ENCODE peak calls at places on chromosomes 1 and 21, in four cellular contexts. P, Y, G and M are unnamed samples.

GRCh38 chr1:19504796-19505693 is 19.7 kb upstream of the CAPZB start:
- DNase-seq in P (no peak), Y (peak), G (peak), M (peak)

GRCh38 chr1:64984106-64984505 is 17.8 kb upstream of the JAK1 start:
- DNase-seq in P (no peak), Y (no peak), G (no peak), M (no peak)

GRCh38 chr21:27423073-27423472 is 456.2 kb upstream of the ADAMTS5 start:
- DNase-seq in P (no peak), Y (peak), G (no peak), M (peak)

GRCh38 chr1:37867784-37868183 is 8.4 kb upstream of the MTF1 start:
- DNase-seq in P (no peak), Y (no peak), G (no peak), M (no peak)

GRCh38 chr1:222369991-222370910 is 177.7 kb downstream of the HHIPL2 start:
- DNase-seq in P (no peak), Y (peak), G (no peak), M (peak)

GRCh38 chr21:25907573-25908275 is 173.0 kb downstream of the GABPA start:
- DNase-seq in P (no peak), Y (no peak), G (no peak), M (no peak)

GRCh38 chr1:247451388-247452010 is 6.4 kb downstream of the OR2B11 start:
- DNase-seq in P (no peak), Y (no peak), G (no peak), M (no peak)

GRCh38 chr1:89635825-89636815 is 3.2 kb downstream of the LRRC8C start:
- DNase-seq in P (no peak), Y (peak), G (peak), M (no peak)

GRCh38 chr21:42545745-42546144 is 32.1 kb downstream of the SLC37A1 start:
- DNase-seq in P (no peak), Y (no peak), G (no peak), M (no peak)

GRCh38 chr21:14290584-14290983 is 74.6 kb downstream of the RBM11 start:
- DNase-seq in P (no peak), Y (no peak), G (no peak), M (no peak)

GRCh38 chr1:41868241-41868953 is 50.3 kb downstream of the HIVEP3 start:
- DNase-seq in P (no peak), Y (no peak), G (no peak), M (no peak)

GRCh38 chr21:38303300-38303699 is 46.5 kb downstream of the KCNJ15 start:
- DNase-seq in P (no peak), Y (peak), G (peak), M (peak)
- H3K4me3 ChIP-seq in P (no peak), Y (no peak), G (no peak), M (no peak)

GRCh38 chr1:17994046-17994445 is 113.6 kb upstream of the IGSF21 start:
- DNase-seq in P (no peak), Y (no peak), G (no peak), M (no peak)

GRCh38 chr1:17999884-18000283 is 107.7 kb upstream of the IGSF21 start:
- DNase-seq in P (no peak), Y (no peak), G (no peak), M (no peak)

GRCh38 chr1:17995480-17995879 is 112.1 kb upstream of the IGSF21 start:
- DNase-seq in P (no peak), Y (no peak), G (no peak), M (no peak)

GRCh38 chr1:18001725-18002124 is 105.9 kb upstream of the IGSF21 start:
- DNase-seq in P (no peak), Y (no peak), G (no peak), M (no peak)

DNA sequence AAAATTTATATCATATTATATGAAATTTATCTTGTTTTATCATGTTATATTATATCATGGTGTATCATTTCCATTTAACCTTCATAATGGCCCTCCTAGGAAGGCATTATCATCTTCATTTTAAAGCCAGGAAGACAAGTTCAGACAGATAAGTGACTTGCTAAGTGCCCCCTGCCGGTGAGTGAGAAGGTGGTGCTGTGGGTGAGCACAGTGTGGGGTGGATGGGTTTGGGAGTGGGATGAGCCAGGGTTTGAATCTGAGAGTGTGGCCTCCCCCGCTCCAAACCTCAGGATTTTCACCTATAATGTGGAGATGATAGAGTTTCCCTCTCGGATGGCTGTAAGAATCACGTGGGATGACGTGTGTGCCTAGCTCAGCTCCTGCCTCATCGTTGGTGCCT is 108.7 kb upstream of the IGSF21 start:
- DNase-seq in P (no peak), Y (peak), G (peak), M (no peak)
- TF ChIP-seq CTCF in P (no peak), Y (peak), G (peak), M (no peak)

GRCh38 chr1:25554886-25555752 is 11.7 kb downstream of the LDLRAP1 start:
- DNase-seq in P (no peak), Y (peak), G (no peak), M (no peak)

GRCh38 chr1:25556791-25557476 is 13.5 kb downstream of the LDLRAP1 start:
- DNase-seq in P (no peak), Y (peak), G (peak), M (peak)

GRCh38 chr1:25555753-25556092 is 12.3 kb downstream of the LDLRAP1 start:
- DNase-seq in P (no peak), Y (no peak), G (no peak), M (no peak)

GRCh38 chr1:25554426-25554780 is 11.0 kb downstream of the LDLRAP1 start:
- DNase-seq in P (no peak), Y (no peak), G (no peak), M (no peak)

DNA sequence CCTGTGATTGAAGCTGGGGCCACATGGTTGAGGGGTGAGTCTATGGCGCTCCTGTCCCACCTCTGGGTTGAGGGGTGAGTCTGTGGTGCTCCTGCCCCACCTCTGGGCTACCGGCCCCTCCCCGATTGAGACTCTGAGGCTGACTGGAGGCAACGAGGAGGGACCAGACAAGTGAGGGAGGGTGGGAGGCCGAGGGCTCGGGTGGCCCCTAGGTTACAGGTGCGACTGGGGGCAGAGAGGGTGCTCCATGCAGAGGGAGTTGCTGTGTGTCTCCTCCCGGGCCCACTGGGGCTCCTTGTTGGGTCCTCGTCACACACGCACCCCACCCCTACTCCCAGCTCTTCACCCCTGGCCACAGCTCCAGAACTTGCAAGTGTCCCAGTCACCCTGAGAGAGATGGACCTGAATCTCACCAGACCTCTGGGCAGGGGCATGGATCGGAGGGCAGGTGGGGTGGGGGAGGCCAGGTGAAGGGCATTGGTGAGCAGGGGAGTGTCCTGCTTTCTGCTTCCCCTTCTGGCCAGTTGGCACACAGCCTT is 12.8 kb downstream of the LDLRAP1 start:
- DNase-seq in P (no peak), Y (no peak), G (no peak), M (no peak)
- H3K4me3 ChIP-seq in P (no peak), Y (no peak), G (no peak), M (no peak)

GRCh38 chr1:235843458-235843857 is 23.2 kb downstream of the LYST start:
- DNase-seq in P (no peak), Y (peak), G (peak), M (no peak)
- TF ChIP-seq CTCF in P (peak), Y (peak), G (peak), M (peak)

GRCh38 chr1:56071351-56071750 is 508.0 kb downstream of the PLPP3 start:
- DNase-seq in P (no peak), Y (no peak), G (no peak), M (no peak)
- H3K4me3 ChIP-seq in P (no peak), Y (no peak), G (no peak), M (no peak)

DNA sequence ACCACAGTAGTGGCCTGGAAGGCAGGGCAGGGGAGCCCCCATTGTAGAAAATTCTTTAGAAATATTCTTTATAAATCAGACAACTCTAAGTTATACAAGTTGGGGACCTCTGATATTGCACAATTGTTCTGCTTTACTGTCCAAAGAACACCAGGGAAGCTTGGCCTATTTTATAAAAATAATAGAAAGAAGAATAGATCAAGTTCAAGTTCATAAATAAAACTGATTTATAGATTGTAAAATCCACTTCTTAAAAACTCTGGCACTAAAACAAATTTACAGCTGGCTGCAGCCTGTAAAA is 55.0 kb upstream of the GALNT2 start:
- DNase-seq in P (no peak), Y (no peak), G (no peak), M (no peak)
- TF ChIP-seq CTCF in P (no peak), Y (no peak), G (no peak), M (no peak)

DNA sequence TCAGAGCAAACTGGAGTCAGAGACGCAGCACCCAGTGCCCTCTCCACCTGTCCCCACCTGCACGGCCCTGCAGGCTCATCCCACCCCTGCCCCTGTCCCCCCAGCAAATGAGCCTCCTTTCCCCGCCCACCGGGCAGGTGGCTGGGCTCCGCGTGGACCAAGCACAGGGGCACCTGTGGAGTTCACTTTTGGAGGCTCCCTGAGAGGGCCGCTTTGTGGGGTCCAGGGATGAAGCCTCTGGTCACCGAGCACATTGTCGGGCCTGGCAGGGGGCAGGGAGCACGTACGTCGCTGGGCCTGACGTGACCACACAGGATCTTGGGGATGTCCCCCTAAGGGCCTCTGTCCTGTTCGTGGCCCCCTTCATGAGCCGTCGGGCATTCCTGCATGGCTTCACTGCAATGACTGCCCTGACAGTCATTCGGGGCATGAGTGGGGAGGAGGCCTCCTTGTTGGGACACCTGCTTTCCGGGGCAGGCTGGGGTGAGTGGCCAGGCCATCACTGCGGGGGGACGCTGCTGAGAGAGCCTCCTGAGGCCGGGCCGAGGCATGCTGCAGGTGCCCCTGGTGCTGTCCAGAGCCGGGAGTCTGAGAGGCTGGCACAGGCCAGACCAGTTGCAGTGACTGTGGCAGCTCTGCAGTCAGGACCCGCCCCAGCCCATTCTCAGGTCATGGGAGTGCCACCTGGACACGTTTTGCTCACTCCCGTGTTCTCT is 19.7 kb downstream of the SLX9 start:
- DNase-seq in P (no peak), Y (no peak), G (no peak), M (no peak)
- H3K4me3 ChIP-seq in P (no peak), Y (no peak), G (no peak), M (no peak)

GRCh38 chr1:14800500-14801069 is 202.1 kb downstream of the KAZN start:
- DNase-seq in P (no peak), Y (no peak), G (no peak), M (no peak)
- TF ChIP-seq CTCF in P (no peak), Y (no peak), G (no peak), M (no peak)

GRCh38 chr1:234612352-234613127 is 2.6 kb upstream of the IRF2BP2 start:
- DNase-seq in P (peak), Y (peak), G (peak), M (peak)

GRCh38 chr1:234613992-234614584 is 4.1 kb upstream of the IRF2BP2 start:
- DNase-seq in P (no peak), Y (no peak), G (no peak), M (no peak)

GRCh38 chr1:234611153-234611798 is 1.3 kb upstream of the IRF2BP2 start:
- DNase-seq in P (no peak), Y (peak), G (peak), M (peak)

GRCh38 chr1:234611799-234612351 is 1.9 kb upstream of the IRF2BP2 start:
- DNase-seq in P (no peak), Y (no peak), G (peak), M (no peak)

GRCh38 chr1:234613128-234613875 is 3.3 kb upstream of the IRF2BP2 start:
- DNase-seq in P (no peak), Y (peak), G (peak), M (no peak)
- H3K4me3 ChIP-seq in P (peak), Y (peak), G (peak), M (no peak)